ENCODE peak calls at places on chromosome X, in six cellular contexts. S is IMR-90, O is neural progenitor cell, J is endothelial cell of umbilical vein, K is neuronal stem cell, Q is H9. G is an unnamed sample.

GRCh38 chrX:23825675-23826074 is 42.7 kb downstream of the SAT1 start:
- DNase-seq in K (no peak), Q (no peak), S (no peak), O (no peak), J (no peak), G (no peak)

GRCh38 chrX:19392703-19393102 is 49.0 kb downstream of the PDHA1 start:
- DNase-seq in O (no peak), S (no peak), J (no peak), K (no peak), Q (no peak), G (no peak)

GRCh38 chrX:107123750-107124149 is 5.1 kb upstream of the RBM41 start:
- DNase-seq in J (no peak), Q (no peak), S (no peak), O (no peak), K (no peak), G (no peak)

GRCh38 chrX:54473993-54474859 is 21.8 kb downstream of the FGD1 start:
- DNase-seq in K (no peak), S (no peak), Q (no peak), J (no peak), O (no peak), G (no peak)

GRCh38 chrX:95884196-95884595 is 800.4 kb upstream of the DIAPH2 start:
- DNase-seq in K (no peak), S (no peak), O (no peak), J (peak), Q (no peak), G (no peak)

GRCh38 chrX:68832101-68832416 is 3.2 kb downstream of the EFNB1 start:
- DNase-seq in K (no peak), Q (peak), S (peak), O (peak), J (peak), G (no peak)

GRCh38 chrX:150753968-150754367 is 60.8 kb downstream of the MTMR1 start:
- DNase-seq in O (no peak), K (no peak), S (no peak), J (no peak), Q (no peak), G (no peak)

GRCh38 chrX:5810636-5811035 is 418.0 kb downstream of the NLGN4X start:
- DNase-seq in K (no peak), O (no peak), J (no peak), Q (no peak), S (no peak), G (no peak)

GRCh38 chrX:111100191-111100590 is 4.2 kb downstream of the PAK3 start:
- DNase-seq in O (peak), J (no peak), K (peak), S (peak), Q (peak), G (peak)

DNA sequence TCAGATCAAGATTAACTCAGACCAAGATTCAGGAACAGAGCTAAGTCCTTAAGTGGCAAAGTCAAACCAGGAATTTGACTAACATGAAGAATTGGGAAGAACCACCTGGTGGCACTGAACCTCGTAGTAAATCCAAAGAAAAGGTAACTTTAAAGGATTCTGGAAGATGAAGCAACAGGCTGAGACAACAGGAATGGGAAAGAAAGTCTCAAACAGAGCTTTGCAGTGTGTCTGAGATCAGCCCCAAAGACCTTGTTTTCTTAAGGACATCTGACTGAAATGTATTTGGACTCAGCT is 126.1 kb downstream of the ASB9 start:
- DNase-seq in J (no peak), S (no peak), Q (no peak), K (no peak), O (no peak), G (no peak)
- H2AFZ ChIP-seq in J (no peak), S (no peak), Q (no peak), K (no peak), O (no peak), G (peak)

GRCh38 chrX:141176586-141177451 is at the start of gene LDOC1:
- DNase-seq in J (peak), S (peak), O (peak), Q (peak), K (peak), G (no peak)
- H2AFZ ChIP-seq in J (peak), S (peak), O (peak), Q (no peak), K (peak), G (no peak)

GRCh38 chrX:16946361-16946964 is at the start of gene REPS2:
- DNase-seq in S (peak), J (peak), O (peak), K (peak), Q (peak), G (peak)
- H2AFZ ChIP-seq in S (peak), J (peak), O (peak), K (peak), Q (peak), G (no peak)

GRCh38 chrX:104136241-104137019 is 20.4 kb downstream of the SLC25A53 start:
- DNase-seq in Q (peak), S (peak), O (peak), J (peak), K (peak), G (peak)
- H2AFZ ChIP-seq in Q (peak), S (peak), O (peak), J (peak), K (peak), G (no peak)

GRCh38 chrX:13658602-13659001 is 5.7 kb downstream of the TCEANC start:
- DNase-seq in S (peak), J (peak), O (peak), Q (no peak), K (peak), G (peak)
- H2AFZ ChIP-seq in S (no peak), J (peak), O (peak), Q (no peak), K (peak), G (peak)

DNA sequence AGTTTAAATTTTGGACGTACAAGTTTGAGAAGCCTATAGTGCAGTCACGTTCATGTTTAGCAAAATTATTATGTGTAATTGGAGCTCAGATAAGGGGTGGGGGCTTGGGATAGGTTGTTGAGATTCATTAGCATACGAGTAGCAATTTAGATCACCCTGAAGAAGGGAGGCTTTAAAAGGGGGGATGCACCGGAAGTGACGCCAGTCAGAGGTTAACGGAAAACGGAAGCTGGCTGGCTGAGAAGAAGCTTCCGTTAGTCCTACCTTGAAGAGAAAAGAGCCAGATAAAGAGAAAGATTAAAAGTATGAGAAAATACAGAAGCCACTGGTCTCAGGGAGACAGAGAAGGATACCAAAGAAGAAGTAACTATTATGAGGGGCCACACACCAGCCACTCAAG is 1.1 kb upstream of the NXT2 start:
- DNase-seq in S (no peak), Q (no peak), K (no peak), O (no peak), J (no peak), G (no peak)
- H2AFZ ChIP-seq in S (no peak), Q (no peak), K (peak), O (no peak), J (no peak), G (peak)

DNA sequence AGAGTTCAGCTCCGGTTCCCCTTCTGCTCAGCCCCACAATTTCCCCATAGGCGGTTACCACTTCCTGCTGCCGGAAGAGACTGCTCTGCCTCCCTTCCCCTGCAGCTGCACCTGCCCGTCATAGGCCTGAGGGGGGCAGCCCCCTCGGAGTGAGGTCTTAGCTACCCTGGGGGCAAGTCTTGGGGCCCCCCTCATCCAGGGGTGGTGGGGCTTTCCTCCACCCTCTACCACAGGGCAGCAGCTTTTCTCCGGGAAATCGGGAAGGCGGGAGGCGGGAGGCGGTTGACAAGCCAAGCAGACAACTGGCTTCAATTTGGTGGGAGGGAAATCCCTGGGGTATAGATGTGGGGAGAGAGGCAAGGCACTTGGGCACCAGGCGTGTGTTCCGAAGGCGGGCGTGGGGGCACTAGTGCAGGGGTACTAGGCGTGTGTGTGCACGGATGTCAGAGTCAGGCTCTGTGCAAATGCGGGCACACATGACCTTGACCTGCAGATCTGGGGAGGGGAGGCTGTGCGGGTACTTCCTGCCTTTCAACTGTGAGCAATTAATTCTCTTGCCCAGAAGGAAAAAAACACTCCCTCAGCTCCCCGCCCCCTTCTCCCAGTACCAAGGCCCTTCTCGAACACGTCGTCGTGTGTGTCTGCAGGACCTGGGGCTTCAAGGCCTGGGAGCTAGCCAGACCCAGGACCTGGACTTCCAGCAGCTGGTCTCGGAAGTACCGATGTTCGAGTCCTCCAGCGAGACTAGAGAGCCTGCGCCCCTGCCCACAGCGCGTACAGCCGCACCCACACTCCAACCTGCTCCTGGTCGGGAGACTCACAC is 1.0 kb upstream of the ARHGAP4 start:
- DNase-seq in K (no peak), S (peak), Q (peak), O (peak), J (peak), G (no peak)
- H2AFZ ChIP-seq in K (peak), S (peak), Q (no peak), O (no peak), J (no peak), G (no peak)

DNA sequence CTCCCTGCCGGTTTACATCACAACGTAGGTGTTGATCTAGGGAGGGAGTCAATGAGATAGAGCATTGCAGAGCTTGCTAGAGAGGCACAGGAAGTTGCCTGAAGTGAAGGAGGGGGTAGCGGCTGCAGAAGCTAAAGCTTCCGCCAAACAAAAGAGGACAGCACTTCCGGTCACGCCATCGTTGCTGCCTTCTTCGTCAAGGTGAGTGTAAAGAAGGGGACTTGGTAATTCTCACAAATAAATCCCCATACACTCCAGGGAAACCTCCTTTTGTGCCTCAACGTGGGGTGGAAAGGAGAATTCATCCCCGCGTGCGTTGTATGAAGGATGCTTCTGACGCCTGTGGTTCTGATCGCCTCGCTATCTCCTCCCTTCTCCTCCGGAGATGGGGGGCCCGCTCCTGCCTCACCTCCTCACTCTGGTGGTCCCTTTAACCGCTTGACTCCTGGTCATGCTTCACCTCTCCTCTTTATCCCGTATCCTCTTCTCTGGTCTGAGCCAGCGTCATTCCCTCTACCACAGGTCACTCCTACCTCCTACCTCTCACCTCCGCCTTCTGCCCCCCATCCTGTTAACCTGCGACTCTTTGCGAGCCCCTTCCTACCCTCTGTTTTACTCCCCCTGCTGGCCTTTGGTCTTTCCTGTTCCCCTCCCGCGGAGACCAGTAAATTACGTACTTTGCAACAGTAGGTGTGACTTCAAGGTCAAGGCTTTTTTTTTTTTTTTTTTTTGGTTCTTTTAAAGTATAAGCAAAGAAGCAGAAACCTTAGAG is 59.9 kb downstream of the GSPT2 start:
- DNase-seq in K (peak), J (peak), O (peak), S (peak), Q (peak), G (peak)
- H2AFZ ChIP-seq in K (peak), J (peak), O (peak), S (peak), Q (no peak), G (peak)

G was measured in HCT116.